ENCODE peak calls at places on chromosome 7, in seven cellular contexts. T is IMR-90, X is aorta, W is psoas muscle, K is coronary artery, P is left ventricle myocardium inferior, A is transverse colon. I is an unnamed sample.

GRCh38 chr7:144717720-144718119 is 118.1 kb downstream of the TPK1 start:
- DNase-seq in X (no peak), W (no peak), T (no peak), K (no peak), A (no peak), P (no peak), I (no peak)

GRCh38 chr7:4790516-4790991 is 15.1 kb downstream of the AP5Z1 start:
- DNase-seq in X (no peak), T (no peak), W (peak), K (no peak), P (no peak), A (no peak), I (no peak)

GRCh38 chr7:94449151-94449725 is 54.5 kb downstream of the COL1A2 start:
- DNase-seq in A (no peak), T (peak), K (no peak), P (no peak), W (no peak), X (no peak), I (no peak)

GRCh38 chr7:39621261-39621660 is 2.1 kb upstream of the RALA start:
- DNase-seq in W (no peak), P (no peak), A (no peak), T (peak), X (no peak), K (no peak), I (no peak)

GRCh38 chr7:83161186-83161585 is 1.5 kb downstream of the PCLO start:
- DNase-seq in W (no peak), A (no peak), P (no peak), T (no peak), X (no peak), K (no peak), I (no peak)

GRCh38 chr7:154777023-154777422 is 225.9 kb downstream of the PAXIP1 start:
- DNase-seq in P (no peak), K (no peak), X (no peak), A (no peak), T (no peak), W (no peak), I (no peak)

GRCh38 chr7:123747089-123747488 is 1.7 kb downstream of the WASL start:
- DNase-seq in X (no peak), W (no peak), P (no peak), A (no peak), T (no peak), K (no peak), I (no peak)

GRCh38 chr7:44665531-44666213 is 59.2 kb downstream of the OGDH start:
- DNase-seq in X (no peak), K (no peak), T (peak), P (no peak), A (no peak), W (no peak), I (no peak)

GRCh38 chr7:54846272-54846671 is 87.3 kb upstream of the SEC61G start:
- DNase-seq in W (no peak), X (no peak), T (peak), P (no peak), A (no peak), K (no peak), I (no peak)

GRCh38 chr7:41491752-41492405 is 211.0 kb downstream of the INHBA start:
- DNase-seq in A (no peak), T (peak), P (no peak), W (no peak), K (no peak), X (no peak), I (no peak)

GRCh38 chr7:516216-516605 is 3.4 kb downstream of the PDGFA start:
- DNase-seq in A (no peak), W (no peak), T (no peak), X (no peak), P (no peak), K (no peak), I (no peak)

DNA sequence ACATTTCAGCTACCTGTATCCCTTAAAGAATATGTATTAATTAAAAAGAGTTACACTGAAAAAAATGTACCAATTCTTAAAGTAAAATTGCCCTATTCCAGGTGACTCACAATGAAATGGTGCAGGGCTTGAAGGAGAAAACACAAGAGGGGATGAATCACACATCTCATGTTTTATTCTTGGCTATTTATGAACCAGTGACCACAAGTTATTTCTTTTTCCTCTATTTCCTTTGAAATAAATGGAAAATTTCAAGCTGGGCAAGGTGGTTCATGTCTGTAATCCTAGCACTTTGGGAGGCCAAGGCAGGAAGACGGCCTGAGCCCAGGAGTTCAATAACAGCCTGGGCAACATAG is 106.8 kb downstream of the UBE2H start:
- DNase-seq in K (no peak), P (no peak), A (no peak), X (no peak), W (no peak), T (peak), I (no peak)
- H3K27ac ChIP-seq in K (peak), P (peak), A (no peak), X (no peak), W (peak), T (no peak), I (no peak)

DNA sequence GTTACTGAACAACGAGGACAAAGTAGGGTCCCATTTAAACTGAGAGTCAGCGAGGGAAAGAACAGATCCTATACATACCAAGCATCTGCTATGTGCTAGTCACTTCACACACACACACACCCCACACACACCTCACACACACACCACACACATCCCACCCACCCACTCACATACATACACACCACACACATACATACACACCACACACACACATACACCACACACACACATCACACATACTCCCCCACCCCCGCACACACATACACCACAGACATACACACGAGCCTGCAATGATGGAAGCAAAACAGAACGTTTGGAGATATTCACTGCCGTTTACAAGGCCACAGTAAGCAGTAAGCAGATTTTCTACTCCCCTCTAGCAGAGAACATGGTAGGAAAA is 608 bp upstream of the GRB10 start:
- DNase-seq in T (no peak), W (no peak), P (no peak), K (no peak), X (no peak), A (no peak), I (no peak)
- H3K4me3 ChIP-seq in T (no peak), W (peak), P (peak), K (peak), X (no peak), A (no peak), I (peak)

DNA sequence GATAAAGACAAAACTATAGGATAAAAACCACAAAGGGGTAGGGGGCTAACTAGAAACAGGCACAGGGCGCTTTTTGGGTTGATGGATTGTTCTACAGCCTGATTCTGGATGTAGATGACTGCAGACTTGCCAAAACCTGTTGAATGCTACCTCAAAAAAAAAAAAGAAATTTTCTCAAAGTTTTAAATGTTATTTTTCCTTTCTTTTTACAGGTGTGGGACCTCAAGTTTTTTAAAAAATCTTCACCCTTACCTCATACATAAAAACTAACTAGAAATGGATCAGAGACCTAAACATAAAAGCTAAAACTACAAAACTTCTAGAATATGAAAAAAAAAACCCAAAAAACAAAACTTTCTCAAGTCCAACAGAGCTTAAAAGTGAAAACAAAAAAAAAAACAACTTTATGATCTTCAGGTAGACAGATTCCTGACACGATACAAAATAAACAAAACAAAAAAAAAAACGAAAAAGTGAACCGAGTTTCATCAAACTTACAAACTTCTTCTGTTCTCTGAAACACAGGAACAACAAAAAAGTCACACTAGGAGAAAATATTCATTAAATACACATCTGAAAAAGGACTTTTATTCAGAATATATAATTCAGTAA is 14.9 kb downstream of the RHEB start:
- DNase-seq in X (no peak), W (no peak), A (no peak), K (no peak), P (no peak), T (no peak), I (no peak)
- H3K27ac ChIP-seq in X (no peak), W (peak), A (peak), K (peak), P (peak), T (no peak), I (peak)

DNA sequence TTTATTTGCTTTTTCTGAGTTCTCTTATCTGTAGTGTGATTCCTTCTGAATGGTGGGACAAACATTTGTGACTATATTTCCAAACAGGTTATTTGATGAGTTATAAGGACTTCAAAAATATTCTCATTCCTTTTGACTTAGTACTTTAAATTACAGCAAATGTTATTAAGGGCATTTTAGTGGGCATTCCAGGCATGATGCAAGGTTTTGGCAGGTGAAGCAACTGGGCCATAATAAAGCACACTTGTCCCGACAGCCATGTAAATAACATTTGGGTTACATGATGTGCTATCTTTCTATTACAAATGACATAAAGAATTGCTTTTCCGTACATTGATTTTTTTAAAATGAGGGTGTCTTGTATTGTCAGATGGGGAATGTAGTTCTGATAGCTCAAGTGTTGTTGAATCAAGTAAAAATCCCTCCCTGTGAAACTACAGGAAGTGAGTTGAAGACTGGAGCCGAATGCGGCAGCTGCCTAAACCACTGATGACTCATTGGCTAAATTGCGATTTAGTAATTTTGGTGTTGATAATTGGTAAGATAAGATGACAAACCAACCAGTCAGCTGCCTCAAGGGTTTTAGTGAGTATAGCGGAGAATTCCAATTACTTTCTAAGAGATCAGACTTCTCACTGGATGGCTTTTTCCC is 231.3 kb upstream of the NPY start:
- DNase-seq in T (peak), A (no peak), P (no peak), X (no peak), W (no peak), K (no peak), I (no peak)
- H3K4me3 ChIP-seq in T (no peak), A (no peak), P (no peak), X (no peak), W (no peak), K (no peak), I (no peak)

GRCh38 chr7:90211391-90212148 is at the start of gene STEAP2:
- DNase-seq in W (peak), K (peak), A (peak), P (peak), X (peak), T (peak), I (peak)

GRCh38 chr7:90209776-90210175 is 1.8 kb upstream of the STEAP2 start:
- DNase-seq in X (no peak), K (no peak), T (peak), A (no peak), W (no peak), P (no peak), I (no peak)

GRCh38 chr7:90212149-90212495 is 582 bp downstream of the STEAP2 start:
- DNase-seq in P (no peak), K (no peak), T (no peak), A (no peak), W (no peak), X (no peak), I (no peak)

GRCh38 chr7:90210475-90210874 is 1.1 kb upstream of the STEAP2 start:
- DNase-seq in P (no peak), K (no peak), A (no peak), X (no peak), W (no peak), T (no peak), I (no peak)

DNA sequence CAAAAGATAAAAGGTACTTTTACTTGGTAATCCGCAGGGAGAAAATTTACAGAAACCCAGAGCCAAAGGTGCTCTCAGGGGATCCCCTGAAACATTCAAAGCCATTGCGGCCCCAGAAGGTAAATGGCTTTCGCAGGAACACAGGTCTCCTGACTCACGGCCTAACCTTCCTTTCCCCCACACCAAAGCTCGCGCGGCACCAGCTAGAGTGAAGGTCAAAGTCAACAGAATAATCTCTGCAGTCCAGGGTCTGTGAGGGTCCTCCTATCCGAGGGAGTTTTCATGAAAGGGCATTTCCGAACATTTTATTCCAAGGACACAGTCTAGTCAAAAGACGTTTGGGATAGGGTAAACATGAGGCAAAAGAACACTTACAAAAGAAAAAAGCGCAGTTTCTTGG is 615 bp upstream of the STEAP2 start:
- DNase-seq in A (no peak), T (no peak), X (no peak), K (no peak), P (no peak), W (no peak), I (no peak)
- H3K27ac ChIP-seq in A (peak), T (peak), X (peak), K (peak), P (peak), W (peak), I (peak)

GRCh38 chr7:42722726-42723125 is 189.1 kb downstream of the C7orf25 start:
- DNase-seq in X (no peak), P (no peak), A (no peak), K (no peak), T (no peak), W (no peak), I (no peak)

GRCh38 chr7:42726066-42726785 is 185.6 kb downstream of the C7orf25 start:
- DNase-seq in W (no peak), P (no peak), T (no peak), X (no peak), A (no peak), K (no peak), I (no peak)

GRCh38 chr7:42720871-42721835 is 190.7 kb downstream of the C7orf25 start:
- DNase-seq in P (no peak), W (no peak), X (no peak), T (no peak), A (no peak), K (no peak), I (no peak)

DNA sequence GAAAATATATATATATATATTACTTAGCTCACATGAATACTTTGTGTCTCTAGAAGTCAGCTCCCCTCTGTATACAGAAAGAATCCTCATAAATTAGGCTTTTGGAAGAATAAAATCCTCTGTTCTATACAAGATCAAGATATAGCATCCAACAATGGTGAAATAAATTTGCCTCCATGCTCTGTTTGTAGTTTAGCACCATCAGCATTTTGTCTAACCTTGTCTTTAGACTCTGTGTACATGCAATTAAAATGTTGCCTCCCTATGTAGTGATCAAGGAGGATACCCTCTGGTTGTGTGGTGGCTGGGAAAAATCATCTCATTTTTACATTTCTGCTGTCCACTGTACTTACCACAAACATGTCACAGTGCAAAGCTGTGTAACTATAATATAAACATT is 189.7 kb downstream of the C7orf25 start:
- DNase-seq in A (no peak), X (no peak), P (no peak), W (no peak), T (no peak), K (no peak), I (no peak)
- H3K4me3 ChIP-seq in A (no peak), X (no peak), P (no peak), W (no peak), T (no peak), K (no peak), I (no peak)

DNA sequence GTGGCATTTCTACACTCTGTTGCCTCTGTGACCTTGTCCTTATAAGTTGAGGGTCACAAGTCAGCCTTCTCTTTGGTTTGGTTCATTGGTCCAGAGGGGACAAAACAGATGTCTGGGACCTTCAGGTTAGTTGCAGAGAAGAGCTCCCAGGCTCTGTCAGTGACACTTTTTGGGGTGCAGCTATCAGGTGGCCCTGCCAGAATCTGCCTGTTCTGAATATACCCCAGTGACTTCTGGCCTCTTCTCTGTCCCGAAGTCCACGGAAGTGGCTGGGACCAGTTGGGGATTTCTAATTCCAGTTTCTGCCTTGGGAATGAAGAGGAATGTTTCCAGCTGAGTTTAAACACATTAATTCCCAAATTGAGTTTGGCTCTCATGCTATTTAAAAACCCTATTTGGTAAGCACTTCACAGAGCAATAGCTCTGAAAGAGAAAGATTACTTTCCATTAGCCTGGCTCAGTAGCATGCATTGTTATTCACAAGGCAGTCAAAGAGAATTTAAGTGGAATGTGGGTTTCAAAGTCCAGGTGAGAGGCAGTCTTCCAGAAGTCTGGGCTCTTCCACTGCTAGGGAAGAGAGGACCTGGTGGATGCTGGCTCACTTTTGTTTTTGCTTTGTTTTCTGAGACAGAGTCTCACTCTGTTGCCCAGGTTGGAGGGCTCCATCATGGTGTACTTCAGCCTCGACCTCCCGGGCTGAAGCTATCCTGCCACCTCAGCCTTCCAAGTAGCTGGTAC is 237.8 kb upstream of the GALNT17 start:
- DNase-seq in A (no peak), P (no peak), X (no peak), W (no peak), K (no peak), T (no peak), I (no peak)
- H3K27ac ChIP-seq in A (no peak), P (no peak), X (no peak), W (no peak), K (no peak), T (no peak), I (no peak)

DNA sequence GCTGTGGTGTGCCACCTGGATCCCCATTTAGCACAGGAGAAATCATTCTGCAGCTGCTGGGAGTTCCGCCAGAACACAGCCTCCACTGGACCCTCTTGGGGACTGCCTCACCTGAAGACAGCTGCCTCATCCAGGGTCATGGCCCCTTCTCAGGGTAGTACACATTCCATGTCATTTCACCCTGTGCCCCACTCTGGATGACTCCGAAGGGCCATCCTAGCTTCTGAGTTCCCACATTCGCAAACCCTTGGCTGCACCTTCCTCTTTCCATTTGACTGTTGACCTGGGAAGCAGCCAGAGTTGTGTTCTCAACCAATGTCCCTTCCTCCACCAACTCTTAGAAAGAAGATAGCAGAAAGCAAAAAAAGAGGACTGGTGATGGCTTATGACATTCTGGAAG is 125.6 kb upstream of the TBX20 start:
- DNase-seq in W (no peak), K (peak), A (peak), X (no peak), T (no peak), P (no peak), I (no peak)
- H3K4me3 ChIP-seq in W (no peak), K (no peak), A (no peak), X (no peak), T (no peak), P (no peak), I (no peak)

DNA sequence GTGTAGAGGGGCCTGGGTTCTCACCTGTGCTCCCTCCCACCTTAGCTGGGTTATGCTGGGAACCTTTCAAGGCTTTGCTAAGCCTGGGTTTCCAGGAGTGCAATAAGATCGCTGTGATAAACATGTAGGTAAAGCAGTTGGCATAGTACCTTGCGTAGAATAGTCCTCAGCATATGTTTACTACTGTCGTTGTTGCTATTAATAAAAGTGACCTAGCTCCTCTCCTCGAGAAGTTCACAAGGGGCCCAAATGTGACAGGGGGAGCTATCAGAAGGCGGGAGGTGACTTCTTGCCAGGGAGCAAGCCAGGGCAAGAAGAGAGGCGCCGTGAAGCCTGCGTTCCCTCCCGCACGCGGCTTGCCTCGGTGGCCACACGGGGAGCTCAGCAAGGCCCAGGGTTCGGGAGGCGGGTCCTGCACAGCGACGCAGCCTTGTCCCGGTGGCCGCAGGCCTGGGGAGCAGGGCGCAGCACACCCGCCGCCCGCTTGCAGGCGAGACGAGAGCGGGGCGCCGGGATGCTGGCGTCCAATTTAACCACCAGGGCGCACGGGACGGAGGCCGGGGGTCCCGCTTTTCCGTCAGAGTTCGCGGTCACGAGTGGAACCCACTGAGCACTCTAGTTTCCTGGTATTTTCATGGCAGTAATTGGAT is 106.2 kb downstream of the SNX10 start:
- DNase-seq in T (no peak), P (peak), A (peak), X (peak), K (no peak), W (peak), I (no peak)
- H3K27ac ChIP-seq in T (no peak), P (peak), A (peak), X (no peak), K (peak), W (peak), I (peak)